ENCODE peak calls at places on chromosomes 2 and 18, in five cellular contexts. Y, F, E, P and I are unnamed samples.

GRCh38 chr18:50268022-50268747 is 1.9 kb upstream of the CFAP53 start:
- DNase-seq in E (peak), Y (peak), P (no peak), F (peak), I (no peak)

GRCh38 chr2:210269148-210269547 is 43.9 kb upstream of the ACADL start:
- DNase-seq in P (no peak), Y (no peak), E (peak), F (no peak), I (no peak)

GRCh38 chr18:48419268-48420022 is 10.3 kb upstream of the ZBTB7C start:
- DNase-seq in P (no peak), F (no peak), Y (peak), E (peak), I (no peak)

GRCh38 chr2:200253631-200254030 is 52.9 kb upstream of the SPATS2L start:
- DNase-seq in F (no peak), P (no peak), Y (no peak), E (no peak), I (no peak)

GRCh38 chr2:9285385-9285784 is 78.8 kb downstream of the ASAP2 start:
- DNase-seq in Y (no peak), F (no peak), P (no peak), E (no peak), I (no peak)

GRCh38 chr18:13464432-13465125 is 246.0 kb downstream of the LDLRAD4 start:
- DNase-seq in P (no peak), Y (peak), F (peak), E (no peak), I (no peak)

GRCh38 chr2:224934542-224935188 is 107.6 kb downstream of the DOCK10 start:
- DNase-seq in E (peak), P (peak), F (no peak), Y (no peak), I (no peak)

GRCh38 chr2:6233932-6234331 is 541.7 kb downstream of the SOX11 start:
- DNase-seq in P (no peak), E (no peak), Y (no peak), F (no peak), I (no peak)

GRCh38 chr2:169361706-169362345 is 508 bp downstream of the LRP2 start:
- DNase-seq in F (peak), E (peak), Y (no peak), P (no peak), I (no peak)

GRCh38 chr18:46407471-46408166 is 249.4 kb downstream of the LOXHD1 start:
- DNase-seq in Y (no peak), P (peak), E (no peak), F (no peak), I (no peak)

GRCh38 chr18:51234117-51235010 is 36.9 kb upstream of the MEX3C start:
- DNase-seq in E (no peak), F (no peak), P (no peak), Y (no peak), I (no peak)

GRCh38 chr2:205885492-205886099 is 200.4 kb downstream of the INO80D start:
- DNase-seq in F (peak), E (peak), P (peak), Y (peak), I (no peak)

GRCh38 chr2:46493241-46493970 is 14.0 kb downstream of the TMEM247 start:
- DNase-seq in P (peak), E (no peak), Y (no peak), F (peak), I (no peak)

GRCh38 chr2:287471-287885 is 413 bp downstream of the ALKAL2 start:
- DNase-seq in F (no peak), P (no peak), E (peak), Y (no peak), I (no peak)

GRCh38 chr2:232584238-232584637 is 33.7 kb downstream of the EIF4E2 start:
- DNase-seq in P (no peak), Y (no peak), E (no peak), F (no peak), I (no peak)

GRCh38 chr2:133765693-133766092 is 197.4 kb upstream of the NCKAP5 start:
- DNase-seq in Y (no peak), F (no peak), E (no peak), P (no peak), I (peak)

GRCh38 chr2:138217975-138218773 is 253.9 kb downstream of the HNMT start:
- DNase-seq in P (no peak), F (no peak), Y (no peak), E (no peak), I (no peak)

GRCh38 chr2:164335947-164336346 is 285.3 kb downstream of the GRB14 start:
- DNase-seq in F (no peak), P (no peak), Y (no peak), E (peak), I (no peak)

GRCh38 chr2:43075054-43075593 is 151.3 kb downstream of the ZFP36L2 start:
- DNase-seq in Y (no peak), E (no peak), P (peak), F (no peak), I (peak)

GRCh38 chr2:20641123-20641985 is 9.5 kb downstream of the HS1BP3 start:
- DNase-seq in E (no peak), F (no peak), P (no peak), Y (no peak), I (peak)

GRCh38 chr2:191150121-191150450 is 708 bp downstream of the STAT4 start:
- DNase-seq in F (no peak), Y (no peak), P (no peak), E (no peak), I (no peak)

GRCh38 chr2:98505311-98505808 is 60.7 kb downstream of the INPP4A start:
- DNase-seq in F (no peak), P (no peak), E (no peak), Y (no peak), I (no peak)

GRCh38 chr2:179478771-179479170 is 214.1 kb upstream of the SESTD1 start:
- DNase-seq in Y (no peak), E (no peak), F (no peak), P (no peak), I (no peak)

GRCh38 chr18:27942706-27943105 is 234.2 kb downstream of the CDH2 start:
- DNase-seq in P (peak), Y (no peak), E (no peak), F (no peak), I (no peak)

GRCh38 chr2:36301843-36302242 is 53.7 kb upstream of the CRIM1 start:
- DNase-seq in E (no peak), P (no peak), F (no peak), Y (no peak), I (no peak)

GRCh38 chr2:27776097-27776496 is 4.6 kb downstream of the MRPL33 start:
- DNase-seq in Y (no peak), E (no peak), P (no peak), F (no peak), I (no peak)

GRCh38 chr2:237483018-237483731 is 3.9 kb upstream of the MLPH start:
- DNase-seq in P (no peak), E (no peak), F (no peak), Y (no peak), I (no peak)

GRCh38 chr2:202147775-202148174 is 74.7 kb downstream of the KIAA2012 start:
- DNase-seq in F (no peak), E (no peak), P (no peak), Y (no peak), I (no peak)

DNA sequence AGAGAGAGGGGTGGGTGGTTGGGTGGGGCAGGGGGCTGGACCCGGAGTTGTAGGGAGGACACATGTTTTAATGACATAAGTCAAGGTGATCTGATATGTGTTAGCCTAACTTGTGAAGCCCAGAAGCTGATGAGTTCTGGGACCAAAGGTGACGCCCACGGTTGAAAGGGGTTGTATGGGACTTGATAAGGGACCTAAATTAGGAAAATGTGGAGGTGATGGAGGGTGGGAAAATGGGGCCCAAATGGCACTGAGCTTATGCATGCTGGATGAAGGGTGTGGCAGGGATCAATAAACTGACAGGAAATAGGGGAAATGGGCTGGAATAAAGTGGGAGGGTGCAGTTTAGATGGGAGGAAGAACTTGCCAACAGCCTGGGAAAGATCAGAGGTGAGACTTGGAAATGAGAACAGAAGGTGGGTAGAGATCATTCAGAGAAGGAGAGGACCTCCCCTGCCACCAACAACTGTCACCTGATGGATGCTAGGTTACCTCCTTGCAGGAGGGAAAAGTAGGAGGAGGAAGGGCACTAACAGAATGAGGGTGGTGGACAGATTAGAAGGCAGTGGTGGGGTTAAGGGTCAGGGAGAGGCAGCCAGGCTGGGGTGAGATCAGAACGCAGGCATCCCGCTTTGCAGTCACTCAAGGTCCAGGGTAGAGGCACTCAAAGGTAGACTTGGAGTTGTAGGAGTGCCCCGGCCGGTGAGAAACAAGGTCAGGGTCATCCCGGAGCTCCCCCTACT is 15.3 kb downstream of the WNT10A start:
- DNase-seq in E (peak), F (no peak), P (no peak), Y (no peak), I (no peak)
- H3K4me3 ChIP-seq in E (peak), F (no peak), P (no peak), Y (peak), I (no peak)

GRCh38 chr2:101501443-101501842 is 26.5 kb upstream of the RFX8 start:
- DNase-seq in Y (no peak), P (peak), E (no peak), F (no peak), I (peak)
- H3K4me3 ChIP-seq in Y (no peak), P (no peak), E (no peak), F (no peak), I (no peak)

GRCh38 chr2:226845717-226846116 is 9.9 kb downstream of the RHBDD1 start:
- DNase-seq in Y (no peak), E (no peak), F (no peak), P (no peak), I (no peak)
- H3K4me3 ChIP-seq in Y (no peak), E (no peak), F (no peak), P (no peak), I (no peak)

GRCh38 chr18:111292-112014 is 46.9 kb upstream of the USP14 start:
- DNase-seq in P (no peak), Y (no peak), E (peak), F (peak), I (no peak)
- H3K4me3 ChIP-seq in P (peak), Y (no peak), E (peak), F (peak), I (peak)

GRCh38 chr18:63155169-63155852 is 164.3 kb downstream of the BCL2 start:
- DNase-seq in E (peak), F (peak), Y (peak), P (no peak), I (no peak)
- H3K4me3 ChIP-seq in E (no peak), F (peak), Y (peak), P (no peak), I (no peak)